ENCODE peak calls at places on chromosomes 2 and 18, in nine cellular contexts. One of them, this sample, is unnamed.

GRCh38 chr18:293557-293956 is 25.7 kb upstream of the THOC1 start:
- DNase-seq in CD4-positive, alpha-beta T cell: no peak
- DNase-seq in endothelial cell: no peak
- DNase-seq in PC-3: no peak
- DNase-seq in CD8-positive, alpha-beta T cell: no peak
- DNase-seq in astrocyte of the spinal cord: peak; percentile 44
- DNase-seq in lung: no peak
- DNase-seq in WTC11: no peak
- DNase-seq in GM12864: no peak
- DNase-seq in this sample: no peak

GRCh38 chr2:236454076-236454475 is 115.5 kb upstream of the ACKR3 start:
- DNase-seq in CD4-positive, alpha-beta T cell: no peak
- DNase-seq in lung: no peak
- DNase-seq in GM12864: no peak
- DNase-seq in endothelial cell: no peak
- DNase-seq in CD8-positive, alpha-beta T cell: no peak
- DNase-seq in WTC11: no peak
- DNase-seq in PC-3: no peak
- DNase-seq in astrocyte of the spinal cord: no peak
- DNase-seq in this sample: no peak

GRCh38 chr2:47299555-47299954 is 103.4 kb upstream of the MSH2 start:
- DNase-seq in GM12864: no peak
- DNase-seq in lung: no peak
- DNase-seq in CD8-positive, alpha-beta T cell: no peak
- DNase-seq in endothelial cell: no peak
- DNase-seq in WTC11: no peak
- DNase-seq in CD4-positive, alpha-beta T cell: no peak
- DNase-seq in astrocyte of the spinal cord: peak; percentile 16
- DNase-seq in PC-3: peak; percentile 50
- DNase-seq in this sample: no peak

GRCh38 chr2:98871506-98871905 is 64.5 kb downstream of the CRACDL start:
- DNase-seq in CD8-positive, alpha-beta T cell: no peak
- DNase-seq in lung: no peak
- DNase-seq in endothelial cell: no peak
- DNase-seq in astrocyte of the spinal cord: no peak
- DNase-seq in PC-3: no peak
- DNase-seq in WTC11: no peak
- DNase-seq in CD4-positive, alpha-beta T cell: no peak
- DNase-seq in GM12864: no peak
- DNase-seq in this sample: no peak

GRCh38 chr2:146721486-146721885 is 1123.3 kb upstream of the ACVR2A start:
- DNase-seq in CD8-positive, alpha-beta T cell: no peak
- DNase-seq in PC-3: peak; percentile 79
- DNase-seq in CD4-positive, alpha-beta T cell: no peak
- DNase-seq in astrocyte of the spinal cord: no peak
- DNase-seq in endothelial cell: no peak
- DNase-seq in GM12864: no peak
- DNase-seq in lung: no peak
- DNase-seq in WTC11: no peak
- DNase-seq in this sample: no peak

GRCh38 chr2:159137511-159138101 is 148.9 kb downstream of the WDSUB1 start:
- DNase-seq in GM12864: no peak
- DNase-seq in astrocyte of the spinal cord: no peak
- DNase-seq in WTC11: no peak
- DNase-seq in endothelial cell: no peak
- DNase-seq in lung: no peak
- DNase-seq in CD8-positive, alpha-beta T cell: no peak
- DNase-seq in PC-3: peak; percentile 31
- DNase-seq in CD4-positive, alpha-beta T cell: no peak
- DNase-seq in this sample: no peak

GRCh38 chr2:113966832-113967231 is 76.9 kb downstream of the ACTR3 start:
- DNase-seq in lung: no peak
- DNase-seq in endothelial cell: no peak
- DNase-seq in CD4-positive, alpha-beta T cell: no peak
- DNase-seq in CD8-positive, alpha-beta T cell: no peak
- DNase-seq in GM12864: no peak
- DNase-seq in astrocyte of the spinal cord: peak; percentile 36
- DNase-seq in WTC11: no peak
- DNase-seq in PC-3: peak; percentile 46
- DNase-seq in this sample: peak; percentile 1

GRCh38 chr18:46051731-46052461 is 20.2 kb downstream of the PSTPIP2 start:
- DNase-seq in WTC11: no peak
- DNase-seq in GM12864: no peak
- DNase-seq in astrocyte of the spinal cord: peak; percentile 50
- DNase-seq in PC-3: no peak
- DNase-seq in CD4-positive, alpha-beta T cell: no peak
- DNase-seq in lung: no peak
- DNase-seq in endothelial cell: no peak
- DNase-seq in CD8-positive, alpha-beta T cell: no peak
- DNase-seq in this sample: no peak

GRCh38 chr2:229511524-229511923 is 202.8 kb downstream of the DNER start:
- DNase-seq in endothelial cell: no peak
- DNase-seq in PC-3: no peak
- DNase-seq in GM12864: no peak
- DNase-seq in CD4-positive, alpha-beta T cell: no peak
- DNase-seq in astrocyte of the spinal cord: peak; percentile 33
- DNase-seq in lung: no peak
- DNase-seq in CD8-positive, alpha-beta T cell: no peak
- DNase-seq in WTC11: no peak
- DNase-seq in this sample: no peak

GRCh38 chr2:75133621-75134020 is 65.7 kb downstream of the TACR1 start:
- DNase-seq in CD4-positive, alpha-beta T cell: no peak
- DNase-seq in lung: no peak
- DNase-seq in WTC11: no peak
- DNase-seq in GM12864: no peak
- DNase-seq in CD8-positive, alpha-beta T cell: no peak
- DNase-seq in endothelial cell: no peak
- DNase-seq in PC-3: no peak
- DNase-seq in astrocyte of the spinal cord: no peak
- DNase-seq in this sample: no peak

GRCh38 chr2:17229414-17229813 is 288.8 kb downstream of the RAD51AP2 start:
- DNase-seq in astrocyte of the spinal cord: no peak
- DNase-seq in GM12864: no peak
- DNase-seq in CD8-positive, alpha-beta T cell: no peak
- DNase-seq in lung: no peak
- DNase-seq in PC-3: no peak
- DNase-seq in endothelial cell: no peak
- DNase-seq in WTC11: no peak
- DNase-seq in CD4-positive, alpha-beta T cell: no peak
- DNase-seq in this sample: no peak

GRCh38 chr2:11963966-11964365 is 217.5 kb downstream of the LPIN1 start:
- DNase-seq in astrocyte of the spinal cord: no peak
- DNase-seq in GM12864: no peak
- DNase-seq in CD8-positive, alpha-beta T cell: no peak
- DNase-seq in lung: no peak
- DNase-seq in endothelial cell: no peak
- DNase-seq in WTC11: no peak
- DNase-seq in CD4-positive, alpha-beta T cell: no peak
- DNase-seq in PC-3: no peak
- DNase-seq in this sample: no peak

DNA sequence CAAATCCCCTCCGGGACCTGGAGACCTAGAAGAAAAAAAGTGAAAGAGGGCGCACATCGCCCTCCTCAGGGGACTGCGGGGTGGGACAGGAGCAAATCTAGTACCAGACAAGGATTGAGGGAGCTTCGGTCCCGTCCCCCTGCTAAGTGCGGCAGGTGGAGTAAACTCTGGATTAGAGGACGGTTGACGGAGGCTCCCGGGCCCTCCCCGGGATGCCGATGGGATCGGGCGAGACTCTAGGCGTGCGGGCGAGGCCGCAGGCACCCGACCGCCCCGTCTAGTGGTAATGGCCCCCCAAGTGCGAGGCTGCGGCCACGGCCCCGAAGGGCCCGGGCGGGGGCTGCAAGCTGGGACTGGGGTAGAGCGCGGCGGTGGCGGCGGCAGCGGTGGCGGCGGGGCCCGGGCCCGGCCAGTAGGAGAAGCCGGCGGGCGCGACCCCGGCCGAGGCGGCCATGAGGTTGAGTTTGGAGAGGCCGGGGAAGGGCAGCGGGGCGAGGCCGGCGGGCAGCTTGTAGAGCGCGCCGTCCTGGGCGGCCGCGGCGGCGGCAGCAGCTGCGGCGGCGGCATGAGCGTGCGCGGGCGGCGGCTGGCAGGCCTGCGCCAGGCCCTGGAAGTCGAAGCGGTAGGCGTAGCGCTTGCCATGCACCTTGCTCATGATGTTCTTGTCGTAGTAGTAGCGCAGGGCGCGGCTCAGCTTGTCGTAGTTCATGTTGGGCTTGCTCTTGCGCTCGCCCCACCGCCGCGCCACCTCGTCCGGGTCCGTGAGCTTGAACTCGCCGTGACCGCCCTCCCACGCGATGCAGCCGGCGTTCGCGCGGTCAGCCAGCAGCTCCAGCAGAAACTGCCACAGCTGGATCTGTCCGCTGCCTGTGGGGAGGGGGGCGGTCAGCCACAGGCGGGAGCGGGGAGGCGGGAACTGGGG is 3.3 kb downstream of the FEV start:
- DNase-seq in PC-3: no peak
- DNase-seq in GM12864: no peak
- DNase-seq in endothelial cell: no peak
- DNase-seq in astrocyte of the spinal cord: no peak
- DNase-seq in CD8-positive, alpha-beta T cell: no peak
- DNase-seq in lung: no peak
- DNase-seq in CD4-positive, alpha-beta T cell: no peak
- DNase-seq in WTC11: peak; percentile 44
- DNase-seq in this sample: peak; percentile 38
- TF ChIP-seq CTCF in PC-3: no peak
- TF ChIP-seq CTCF in GM12864: peak; percentile 6
- TF ChIP-seq CTCF in endothelial cell: no peak
- TF ChIP-seq CTCF in astrocyte of the spinal cord: no peak
- TF ChIP-seq CTCF in CD8-positive, alpha-beta T cell: no peak
- TF ChIP-seq CTCF in lung: no peak
- TF ChIP-seq CTCF in CD4-positive, alpha-beta T cell: no peak
- TF ChIP-seq CTCF in WTC11: no peak
- TF ChIP-seq CTCF in this sample: no peak

GRCh38 chr2:119683717-119684443 is 4.9 kb downstream of the TMEM177 start:
- DNase-seq in GM12864: no peak
- DNase-seq in astrocyte of the spinal cord: peak; percentile 27
- DNase-seq in WTC11: no peak
- DNase-seq in CD8-positive, alpha-beta T cell: no peak
- DNase-seq in endothelial cell: no peak
- DNase-seq in lung: no peak
- DNase-seq in CD4-positive, alpha-beta T cell: no peak
- DNase-seq in PC-3: no peak
- DNase-seq in this sample: no peak
- TF ChIP-seq CTCF in GM12864: no peak
- TF ChIP-seq CTCF in astrocyte of the spinal cord: no peak
- TF ChIP-seq CTCF in WTC11: no peak
- TF ChIP-seq CTCF in CD8-positive, alpha-beta T cell: no peak
- TF ChIP-seq CTCF in endothelial cell: no peak
- TF ChIP-seq CTCF in lung: no peak
- TF ChIP-seq CTCF in CD4-positive, alpha-beta T cell: no peak
- TF ChIP-seq CTCF in PC-3: no peak
- TF ChIP-seq CTCF in this sample: no peak

GRCh38 chr18:35393716-35394115 is 16.6 kb upstream of the ZNF396 start:
- DNase-seq in PC-3: no peak
- DNase-seq in CD4-positive, alpha-beta T cell: no peak
- DNase-seq in endothelial cell: no peak
- DNase-seq in lung: no peak
- DNase-seq in astrocyte of the spinal cord: no peak
- DNase-seq in CD8-positive, alpha-beta T cell: no peak
- DNase-seq in WTC11: no peak
- DNase-seq in GM12864: no peak
- DNase-seq in this sample: no peak
- TF ChIP-seq CTCF in PC-3: no peak
- TF ChIP-seq CTCF in CD4-positive, alpha-beta T cell: no peak
- TF ChIP-seq CTCF in endothelial cell: no peak
- TF ChIP-seq CTCF in lung: no peak
- TF ChIP-seq CTCF in astrocyte of the spinal cord: no peak
- TF ChIP-seq CTCF in CD8-positive, alpha-beta T cell: no peak
- TF ChIP-seq CTCF in WTC11: no peak
- TF ChIP-seq CTCF in GM12864: no peak
- TF ChIP-seq CTCF in this sample: no peak

DNA sequence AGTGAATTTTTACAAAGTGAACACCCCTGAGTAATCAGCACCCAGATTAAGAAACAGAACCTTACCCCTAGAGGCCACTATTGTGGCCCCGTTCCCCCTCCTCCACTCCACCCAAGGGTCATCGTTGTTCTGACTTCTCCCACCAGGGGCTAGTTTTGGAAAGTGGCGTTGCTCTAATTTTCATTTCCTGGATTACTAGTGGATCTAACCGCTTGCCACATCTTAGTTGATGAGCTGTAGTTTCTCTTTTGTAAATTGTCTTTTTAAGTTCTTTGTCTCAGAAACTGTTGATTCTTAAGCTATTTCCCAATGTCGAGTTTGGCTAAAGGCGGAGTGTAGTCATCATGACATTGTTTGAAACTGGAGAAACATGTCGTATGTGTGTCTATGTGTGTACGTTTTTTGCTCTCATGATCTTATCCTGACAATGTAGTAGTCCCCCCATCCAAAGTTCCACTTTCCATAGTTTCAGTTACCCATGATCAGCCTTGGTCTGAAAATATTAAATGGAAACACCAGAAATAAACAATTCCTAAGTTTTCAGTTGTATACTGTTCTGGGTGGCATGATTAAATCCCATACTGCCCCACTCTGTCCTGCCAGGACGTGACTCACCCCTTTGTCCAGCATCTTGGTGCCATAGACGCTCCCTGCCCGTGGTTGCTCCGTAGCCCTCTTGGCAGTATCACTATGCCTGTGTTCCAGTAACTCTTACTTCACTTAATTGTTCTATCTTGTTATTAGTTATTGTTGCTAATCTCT is 71.0 kb upstream of the SP3 start:
- DNase-seq in endothelial cell: no peak
- DNase-seq in CD4-positive, alpha-beta T cell: no peak
- DNase-seq in lung: no peak
- DNase-seq in GM12864: no peak
- DNase-seq in CD8-positive, alpha-beta T cell: no peak
- DNase-seq in astrocyte of the spinal cord: peak; percentile 37
- DNase-seq in WTC11: no peak
- DNase-seq in PC-3: peak; percentile 61
- DNase-seq in this sample: no peak
- TF ChIP-seq CTCF in endothelial cell: peak; percentile 34
- TF ChIP-seq CTCF in CD4-positive, alpha-beta T cell: no peak
- TF ChIP-seq CTCF in lung: no peak
- TF ChIP-seq CTCF in GM12864: peak; percentile 32
- TF ChIP-seq CTCF in CD8-positive, alpha-beta T cell: no peak
- TF ChIP-seq CTCF in astrocyte of the spinal cord: peak; percentile 21
- TF ChIP-seq CTCF in WTC11: no peak
- TF ChIP-seq CTCF in PC-3: peak; percentile 26
- TF ChIP-seq CTCF in this sample: no peak